ENCODE peak calls at places on chromosomes 7 and 10, in six cellular contexts. One of them, this sample, is unnamed.

GRCh38 chr10:8183241-8183704 is 128.8 kb downstream of the GATA3 start:
- DNase-seq in brain microvascular endothelial cell: no peak
- DNase-seq in prostate gland: no peak
- DNase-seq in colonic mucosa: no peak
- DNase-seq in fibroblast of mammary gland: no peak
- DNase-seq in spleen: no peak
- DNase-seq in this sample: no peak

GRCh38 chr10:127904931-127905622 is 1.8 kb upstream of the PTPRE start:
- DNase-seq in brain microvascular endothelial cell: no peak
- DNase-seq in prostate gland: no peak
- DNase-seq in colonic mucosa: no peak
- DNase-seq in fibroblast of mammary gland: no peak
- DNase-seq in spleen: no peak
- DNase-seq in this sample: no peak

GRCh38 chr7:125605241-125605640 is 675.6 kb upstream of the POT1 start:
- DNase-seq in brain microvascular endothelial cell: peak
- DNase-seq in prostate gland: no peak
- DNase-seq in colonic mucosa: no peak
- DNase-seq in fibroblast of mammary gland: peak
- DNase-seq in spleen: no peak
- DNase-seq in this sample: peak

GRCh38 chr10:36349445-36350063 is 707.5 kb upstream of the FZD8 start:
- DNase-seq in brain microvascular endothelial cell: peak
- DNase-seq in prostate gland: no peak
- DNase-seq in colonic mucosa: no peak
- DNase-seq in fibroblast of mammary gland: peak
- DNase-seq in spleen: no peak
- DNase-seq in this sample: no peak

GRCh38 chr10:57917019-57917418 is 350.7 kb downstream of the IPMK start:
- DNase-seq in brain microvascular endothelial cell: no peak
- DNase-seq in prostate gland: no peak
- DNase-seq in colonic mucosa: no peak
- DNase-seq in fibroblast of mammary gland: no peak
- DNase-seq in spleen: no peak
- DNase-seq in this sample: no peak

GRCh38 chr7:132319481-132319880 is 256.8 kb downstream of the PLXNA4 start:
- DNase-seq in brain microvascular endothelial cell: no peak
- DNase-seq in prostate gland: no peak
- DNase-seq in colonic mucosa: no peak
- DNase-seq in fibroblast of mammary gland: no peak
- DNase-seq in spleen: no peak
- DNase-seq in this sample: no peak

GRCh38 chr7:1925349-1925748 is 255.3 kb downstream of the ELFN1 start:
- DNase-seq in brain microvascular endothelial cell: no peak
- DNase-seq in prostate gland: no peak
- DNase-seq in colonic mucosa: no peak
- DNase-seq in fibroblast of mammary gland: peak
- DNase-seq in spleen: peak
- DNase-seq in this sample: no peak

GRCh38 chr10:97081621-97082235 is 104.0 kb downstream of the SLIT1 start:
- DNase-seq in brain microvascular endothelial cell: peak
- DNase-seq in prostate gland: peak
- DNase-seq in colonic mucosa: peak
- DNase-seq in fibroblast of mammary gland: peak
- DNase-seq in spleen: no peak
- DNase-seq in this sample: no peak

GRCh38 chr7:104973909-104974415 is 40.0 kb upstream of the KMT2E start:
- DNase-seq in brain microvascular endothelial cell: peak
- DNase-seq in prostate gland: no peak
- DNase-seq in colonic mucosa: peak
- DNase-seq in fibroblast of mammary gland: peak
- DNase-seq in spleen: no peak
- DNase-seq in this sample: no peak

GRCh38 chr10:93995182-93995581 is 1.5 kb downstream of the PLCE1 start:
- DNase-seq in brain microvascular endothelial cell: no peak
- DNase-seq in prostate gland: no peak
- DNase-seq in colonic mucosa: no peak
- DNase-seq in fibroblast of mammary gland: no peak
- DNase-seq in spleen: no peak
- DNase-seq in this sample: no peak

GRCh38 chr7:23020742-23021401 is 6.9 kb upstream of the HYCC1 start:
- DNase-seq in brain microvascular endothelial cell: peak
- DNase-seq in prostate gland: no peak
- DNase-seq in colonic mucosa: no peak
- DNase-seq in fibroblast of mammary gland: peak
- DNase-seq in spleen: no peak
- DNase-seq in this sample: no peak

GRCh38 chr7:128022631-128023532 is 8.4 kb downstream of the LRRC4 start:
- DNase-seq in brain microvascular endothelial cell: peak
- DNase-seq in prostate gland: no peak
- DNase-seq in colonic mucosa: no peak
- DNase-seq in fibroblast of mammary gland: peak
- DNase-seq in spleen: no peak
- DNase-seq in this sample: no peak

GRCh38 chr7:17558558-17559332 is 260.3 kb downstream of the AHR start:
- DNase-seq in brain microvascular endothelial cell: no peak
- DNase-seq in prostate gland: peak
- DNase-seq in colonic mucosa: peak
- DNase-seq in fibroblast of mammary gland: peak
- DNase-seq in spleen: no peak
- DNase-seq in this sample: no peak

GRCh38 chr7:2710256-2710655 is 22.3 kb downstream of the AMZ1 start:
- DNase-seq in brain microvascular endothelial cell: no peak
- DNase-seq in prostate gland: no peak
- DNase-seq in colonic mucosa: no peak
- DNase-seq in fibroblast of mammary gland: no peak
- DNase-seq in spleen: peak
- DNase-seq in this sample: no peak

GRCh38 chr10:129744134-129744895 is 219.8 kb downstream of the EBF3 start:
- DNase-seq in brain microvascular endothelial cell: no peak
- DNase-seq in prostate gland: no peak
- DNase-seq in colonic mucosa: no peak
- DNase-seq in fibroblast of mammary gland: no peak
- DNase-seq in spleen: peak
- DNase-seq in this sample: no peak

GRCh38 chr10:97319671-97320479 is 804 bp downstream of the FRAT1 start:
- DNase-seq in brain microvascular endothelial cell: no peak
- DNase-seq in prostate gland: no peak
- DNase-seq in colonic mucosa: peak
- DNase-seq in fibroblast of mammary gland: peak
- DNase-seq in spleen: peak
- DNase-seq in this sample: no peak

GRCh38 chr10:124299726-124300125 is 119.0 kb downstream of the OAT start:
- DNase-seq in brain microvascular endothelial cell: no peak
- DNase-seq in prostate gland: no peak
- DNase-seq in colonic mucosa: no peak
- DNase-seq in fibroblast of mammary gland: no peak
- DNase-seq in spleen: no peak
- DNase-seq in this sample: no peak

GRCh38 chr7:76423666-76424412 is 911 bp upstream of the ZP3 start:
- DNase-seq in brain microvascular endothelial cell: no peak
- DNase-seq in prostate gland: peak
- DNase-seq in colonic mucosa: no peak
- DNase-seq in fibroblast of mammary gland: no peak
- DNase-seq in spleen: peak
- DNase-seq in this sample: no peak

GRCh38 chr10:132869621-132870020 is 72.7 kb downstream of the CFAP46 start:
- DNase-seq in brain microvascular endothelial cell: no peak
- DNase-seq in prostate gland: no peak
- DNase-seq in colonic mucosa: no peak
- DNase-seq in fibroblast of mammary gland: no peak
- DNase-seq in spleen: peak
- DNase-seq in this sample: no peak

GRCh38 chr10:101193210-101193609 is 36.1 kb downstream of the LBX1 start:
- DNase-seq in brain microvascular endothelial cell: no peak
- DNase-seq in prostate gland: no peak
- DNase-seq in colonic mucosa: no peak
- DNase-seq in fibroblast of mammary gland: no peak
- DNase-seq in spleen: no peak
- DNase-seq in this sample: no peak

GRCh38 chr7:149866139-149866785 is 7.5 kb upstream of the ATP6V0E2 start:
- DNase-seq in brain microvascular endothelial cell: no peak
- DNase-seq in prostate gland: no peak
- DNase-seq in colonic mucosa: no peak
- DNase-seq in fibroblast of mammary gland: no peak
- DNase-seq in spleen: no peak
- DNase-seq in this sample: no peak

GRCh38 chr10:131387018-131387529 is 75.6 kb upstream of the TCERG1L start:
- DNase-seq in brain microvascular endothelial cell: no peak
- DNase-seq in prostate gland: no peak
- DNase-seq in colonic mucosa: no peak
- DNase-seq in fibroblast of mammary gland: no peak
- DNase-seq in spleen: no peak
- DNase-seq in this sample: no peak

GRCh38 chr10:103666109-103666508 is 172.6 kb downstream of the NEURL1 start:
- DNase-seq in brain microvascular endothelial cell: peak
- DNase-seq in prostate gland: no peak
- DNase-seq in colonic mucosa: peak
- DNase-seq in fibroblast of mammary gland: peak
- DNase-seq in spleen: no peak
- DNase-seq in this sample: no peak
- TF ChIP-seq CTCF in brain microvascular endothelial cell: peak
- TF ChIP-seq CTCF in prostate gland: peak
- TF ChIP-seq CTCF in colonic mucosa: no peak
- TF ChIP-seq CTCF in fibroblast of mammary gland: peak
- TF ChIP-seq CTCF in spleen: peak
- TF ChIP-seq CTCF in this sample: peak

DNA sequence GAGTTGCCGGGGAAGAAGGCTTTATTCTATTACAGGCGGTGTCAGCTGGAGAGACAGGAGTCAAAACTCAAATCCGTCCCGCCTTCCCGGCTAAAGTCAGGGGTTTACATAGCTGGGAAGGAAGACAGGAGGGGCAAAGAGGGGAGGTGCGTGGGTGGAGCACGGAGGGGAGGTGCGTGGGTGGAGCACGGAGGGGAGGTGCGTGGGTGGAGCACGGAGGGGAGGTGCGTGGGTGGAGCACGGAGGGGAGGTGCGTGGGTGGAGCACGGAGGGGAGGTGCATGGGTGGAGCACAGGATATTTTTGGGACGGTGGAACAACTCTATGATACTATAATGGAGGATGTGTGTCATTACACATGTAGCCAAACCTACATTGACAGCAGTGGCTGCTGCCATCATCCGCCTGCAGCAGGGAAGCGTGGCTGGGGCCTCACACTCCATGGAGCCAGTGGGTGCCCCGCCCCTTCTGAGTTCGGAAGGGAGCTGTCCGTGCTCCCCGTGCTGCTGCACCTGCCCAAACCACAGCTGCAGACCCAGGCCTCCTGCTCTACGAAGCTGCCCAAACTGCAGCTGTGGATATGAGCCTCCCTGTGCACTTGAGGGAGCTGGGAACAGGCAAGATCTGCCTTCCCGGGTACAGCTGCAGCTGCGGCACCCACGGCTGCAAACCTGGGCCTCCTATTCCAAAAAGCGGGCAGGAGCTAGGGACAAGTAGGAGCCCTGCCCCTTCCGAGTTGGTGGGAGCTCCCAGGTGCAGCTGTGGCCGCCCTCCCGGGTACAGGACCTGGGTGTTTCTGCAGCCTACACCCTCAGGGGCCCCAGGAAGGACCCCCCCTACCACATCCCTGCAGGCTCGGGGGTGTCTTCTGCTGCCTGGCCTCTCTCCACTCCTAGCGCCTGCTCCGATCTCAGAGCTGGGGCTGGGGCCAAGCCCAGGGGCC is 119.4 kb downstream of the DYNC2I1 start:
- DNase-seq in brain microvascular endothelial cell: no peak
- DNase-seq in prostate gland: no peak
- DNase-seq in colonic mucosa: no peak
- DNase-seq in fibroblast of mammary gland: peak
- DNase-seq in spleen: no peak
- DNase-seq in this sample: no peak
- H3K4me3 ChIP-seq in brain microvascular endothelial cell: no peak
- H3K4me3 ChIP-seq in prostate gland: no peak
- H3K4me3 ChIP-seq in colonic mucosa: no peak
- H3K4me3 ChIP-seq in fibroblast of mammary gland: no peak
- H3K4me3 ChIP-seq in spleen: no peak
- H3K4me3 ChIP-seq in this sample: no peak

DNA sequence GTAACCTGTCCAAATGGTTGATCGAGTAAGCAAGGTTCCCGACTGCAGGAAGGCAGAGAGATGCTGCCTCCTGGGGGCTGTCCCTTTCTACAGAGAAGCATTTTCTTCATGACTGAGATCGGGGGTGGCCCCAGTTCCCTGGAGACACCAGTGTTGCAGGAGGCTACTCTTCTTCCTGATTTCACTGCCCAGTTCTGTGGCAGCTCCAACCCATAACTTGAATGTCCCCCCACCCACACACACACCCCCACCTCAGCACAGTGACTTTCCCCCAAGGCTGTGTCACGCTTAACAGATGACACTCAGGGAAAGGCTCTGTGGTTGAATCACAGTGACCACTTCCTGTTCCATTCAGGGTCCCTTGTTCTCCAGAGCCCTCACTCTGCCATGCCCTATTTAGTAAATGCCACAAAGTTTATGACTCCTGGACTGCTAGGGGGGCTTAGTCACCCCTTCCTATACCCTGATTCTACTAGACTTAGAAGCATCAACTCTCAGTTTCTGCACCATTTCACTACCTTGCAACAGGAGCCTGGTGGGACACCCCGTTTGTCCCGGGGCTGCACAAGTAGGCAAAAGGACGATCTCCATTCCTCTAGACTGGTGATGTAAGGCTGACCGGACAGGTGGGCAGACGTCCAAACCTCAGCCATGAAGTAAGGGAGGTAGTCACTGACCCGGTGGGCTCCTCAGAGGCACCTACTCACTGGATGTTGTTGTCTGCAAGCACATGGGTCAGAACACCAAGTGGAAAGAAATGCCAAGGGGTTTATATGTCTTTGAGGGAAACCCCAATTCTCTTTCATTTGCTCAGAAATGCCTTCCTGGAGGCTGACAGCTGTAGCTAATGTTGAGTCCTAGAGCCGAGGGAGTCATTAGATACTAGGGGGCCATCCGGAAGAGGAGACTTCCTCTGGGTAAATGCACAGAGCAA is 31.3 kb upstream of the SMC3 start:
- DNase-seq in brain microvascular endothelial cell: peak
- DNase-seq in prostate gland: no peak
- DNase-seq in colonic mucosa: no peak
- DNase-seq in fibroblast of mammary gland: peak
- DNase-seq in spleen: peak
- DNase-seq in this sample: peak
- TF ChIP-seq CTCF in brain microvascular endothelial cell: peak
- TF ChIP-seq CTCF in prostate gland: peak
- TF ChIP-seq CTCF in colonic mucosa: no peak
- TF ChIP-seq CTCF in fibroblast of mammary gland: peak
- TF ChIP-seq CTCF in spleen: peak
- TF ChIP-seq CTCF in this sample: peak

DNA sequence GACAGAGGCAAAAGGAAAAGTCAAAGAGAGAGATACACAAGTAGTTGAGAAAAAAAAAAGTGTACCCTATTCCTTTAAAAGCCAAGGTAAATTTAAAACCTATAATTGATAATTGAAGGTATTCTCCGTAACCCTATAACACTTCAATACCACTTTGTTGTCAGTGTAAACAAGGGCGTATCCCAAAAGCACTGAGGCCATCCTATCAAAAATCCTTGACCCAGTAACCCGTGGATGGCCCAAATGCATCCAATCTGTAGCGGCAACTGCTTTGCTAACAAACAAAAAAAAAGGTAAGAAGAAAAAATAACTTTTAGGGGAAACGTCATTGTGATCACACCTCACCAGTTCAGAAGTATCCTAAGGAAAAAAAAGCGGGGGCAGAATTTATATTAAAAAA is 5.1 kb upstream of the NAPEPLD start:
- DNase-seq in brain microvascular endothelial cell: no peak
- DNase-seq in prostate gland: no peak
- DNase-seq in colonic mucosa: no peak
- DNase-seq in fibroblast of mammary gland: no peak
- DNase-seq in spleen: no peak
- DNase-seq in this sample: no peak
- H3K4me3 ChIP-seq in brain microvascular endothelial cell: no peak
- H3K4me3 ChIP-seq in prostate gland: no peak
- H3K4me3 ChIP-seq in colonic mucosa: no peak
- H3K4me3 ChIP-seq in fibroblast of mammary gland: no peak
- H3K4me3 ChIP-seq in spleen: no peak
- H3K4me3 ChIP-seq in this sample: no peak